ENCODE peak calls at places on chromosome X, in nine cellular contexts. S is ovary, O is left lung, Z is cardiac muscle cell, J is PC-3, I is upper lobe of right lung, A is mammary epithelial cell, V is heart right ventricle, M is dorsolateral prefrontal cortex. F is an unnamed sample.
A peak's percentile ranks its signal among the peaks of the same experiment; 100 is the strongest.

GRCh38 chrX:40531056-40531826 is 49.5 kb upstream of the ATP6AP2 start:
- DNase-seq in S (no peak), V (peak; percentile 13), J (no peak), O (no peak), Z (no peak), M (no peak), I (no peak), A (peak; percentile 51), F (no peak)

GRCh38 chrX:150602743-150603142 is 34.3 kb downstream of the MTM1 start:
- DNase-seq in O (no peak), A (no peak), S (no peak), M (no peak), J (no peak), Z (no peak), V (no peak), I (no peak), F (no peak)

GRCh38 chrX:12975670-12975965 is 708 bp downstream of the TMSB4X start:
- DNase-seq in A (no peak), I (peak; percentile 68), M (no peak), V (peak; percentile 35), S (peak; percentile 38), O (peak; percentile 83), J (peak; percentile 23), Z (peak; percentile 54), F (peak; percentile 48)

GRCh38 chrX:21708116-21708515 is 49.8 kb downstream of the SMPX start:
- DNase-seq in V (no peak), A (no peak), M (no peak), J (peak; percentile 4), Z (peak; percentile 18), O (no peak), S (no peak), I (no peak), F (no peak)

GRCh38 chrX:81336455-81337144 is 134.7 kb downstream of the SH3BGRL start:
- DNase-seq in A (no peak), O (no peak), M (no peak), Z (no peak), V (no peak), J (no peak), S (no peak), I (no peak), F (peak; percentile 19)

GRCh38 chrX:27600686-27601085 is 10.5 kb downstream of the DCAF8L2 start:
- DNase-seq in M (no peak), J (peak; percentile 75), O (no peak), I (no peak), S (no peak), Z (no peak), A (peak; percentile 71), V (no peak), F (no peak)

GRCh38 chrX:140034916-140035315 is 69.6 kb upstream of the CXorf66 start:
- DNase-seq in Z (peak; percentile 13), M (no peak), J (peak; percentile 33), V (no peak), S (no peak), O (no peak), A (no peak), I (no peak), F (no peak)

GRCh38 chrX:16848541-16848940 is 21.6 kb downstream of the RBBP7 start:
- DNase-seq in J (no peak), S (no peak), Z (no peak), A (no peak), V (no peak), I (no peak), O (no peak), M (no peak), F (no peak)

GRCh38 chrX:2741386-2741785 is 10.5 kb upstream of the XG start:
- DNase-seq in Z (no peak), M (no peak), A (no peak), V (no peak), S (no peak), J (no peak), I (no peak), O (no peak), F (no peak)

GRCh38 chrX:45714864-45715263 is 514.2 kb upstream of the DIPK2B start:
- DNase-seq in O (no peak), J (peak; percentile 97), S (no peak), A (peak; percentile 64), V (no peak), M (peak; percentile 15), Z (no peak), I (no peak), F (no peak)

GRCh38 chrX:131288188-131288587 is 918 bp downstream of the IGSF1 start:
- DNase-seq in J (no peak), M (no peak), I (no peak), A (no peak), S (no peak), O (no peak), V (no peak), Z (no peak), F (no peak)

GRCh38 chrX:115988825-115989224 is 181.7 kb upstream of the AGTR2 start:
- DNase-seq in S (no peak), I (no peak), O (no peak), Z (no peak), M (no peak), A (no peak), V (no peak), J (peak; percentile 37), F (no peak)

GRCh38 chrX:32741910-32742309 is 469.4 kb downstream of the DMD start:
- DNase-seq in A (no peak), J (no peak), M (no peak), Z (no peak), S (no peak), I (no peak), O (no peak), V (no peak), F (no peak)

GRCh38 chrX:72107320-72107719 is 24.4 kb downstream of the RTL5 start:
- DNase-seq in Z (no peak), S (no peak), V (no peak), M (no peak), A (peak; percentile 67), O (no peak), J (peak; percentile 52), I (no peak), F (no peak)

GRCh38 chrX:3807906-3808305 is 94.5 kb upstream of the PRKX start:
- DNase-seq in V (no peak), S (no peak), I (no peak), M (no peak), Z (no peak), J (no peak), O (no peak), A (no peak), F (no peak)

GRCh38 chrX:107629533-107629909 is 1.2 kb downstream of the PRPS1 start:
- DNase-seq in S (peak; percentile 28), I (no peak), O (no peak), Z (peak; percentile 42), A (peak; percentile 9), J (peak; percentile 31), V (no peak), M (no peak), F (no peak)

DNA sequence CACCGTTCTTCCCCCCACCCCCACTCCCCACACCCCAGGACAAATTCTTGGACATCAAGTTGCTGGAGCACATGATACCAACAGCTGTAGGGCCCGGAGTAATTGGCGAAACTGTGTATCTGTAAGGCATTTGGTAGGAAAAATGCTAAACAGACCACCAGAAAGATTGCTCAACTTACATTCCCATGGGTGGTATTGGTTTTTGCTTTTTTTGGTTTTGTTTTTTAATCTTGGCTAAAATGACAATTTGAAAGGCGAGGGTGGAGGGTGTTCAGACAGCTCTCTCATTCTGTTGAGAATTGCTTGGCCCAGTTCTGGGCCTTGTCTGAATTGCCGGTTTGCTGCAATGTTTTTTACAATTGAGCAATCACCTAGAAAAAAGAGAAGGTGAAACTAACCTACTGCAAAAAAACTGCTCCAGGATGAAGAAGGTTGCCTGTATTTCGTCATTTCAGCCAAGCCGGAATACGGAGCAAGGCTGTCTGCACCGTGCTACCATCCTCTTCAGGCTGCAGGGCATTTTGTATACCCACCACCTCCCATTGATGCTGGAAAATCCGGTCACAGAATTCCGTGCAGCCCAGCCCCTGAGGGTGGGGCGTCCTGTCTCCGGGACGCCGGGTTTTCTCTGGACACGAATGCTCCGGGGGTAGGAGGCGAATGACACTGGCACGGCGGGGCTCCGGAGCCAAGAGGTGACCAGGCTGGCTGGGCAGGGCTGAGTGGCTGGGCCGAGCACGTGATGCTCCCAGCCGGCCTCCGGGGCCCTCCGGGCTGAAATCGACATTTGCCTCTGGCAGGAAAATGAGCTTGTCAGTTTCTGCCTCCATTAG is at the start of gene CLCN4:
- DNase-seq in Z (peak; percentile 76), O (peak; percentile 90), M (peak; percentile 70), J (peak; percentile 74), A (no peak), I (peak; percentile 87), V (peak; percentile 71), S (peak; percentile 30), F (peak; percentile 80)
- H3K27ac ChIP-seq in Z (peak within 1 kb of the TSS; percentile 86), O (peak within 1 kb of the TSS; percentile 64), M (peak within 1 kb of the TSS; percentile 53), J (peak within 1 kb of the TSS; percentile 69), A (peak within 1 kb of the TSS; percentile 26), I (peak within 1 kb of the TSS; percentile 74), V (peak within 1 kb of the TSS; percentile 48), S (peak within 1 kb of the TSS; percentile 35), F (peak within 1 kb of the TSS; percentile 31)

GRCh38 chrX:137569470-137569891 is 3.6 kb downstream of the ZIC3 start:
- DNase-seq in O (no peak), J (no peak), A (no peak), S (no peak), M (no peak), I (no peak), Z (no peak), V (no peak), F (no peak)
- H3K27me3 ChIP-seq in O (peaks cover 87% of the 10 kb centered on the region), J (peaks cover 68% of the 10 kb centered on the region), A (peaks cover 24% of the 10 kb centered on the region), S (no peaks in the 10 kb centered on the region), M (peaks cover 92% of the 10 kb centered on the region), I (peaks cover 68% of the 10 kb centered on the region), Z (peaks cover 76% of the 10 kb centered on the region), V (peaks cover 60% of the 10 kb centered on the region), F (peaks cover 19% of the 10 kb centered on the region)

GRCh38 chrX:118484216-118484903 is 11.3 kb upstream of the DOCK11 start:
- DNase-seq in Z (no peak), I (no peak), A (no peak), V (no peak), O (no peak), S (no peak), J (peak; percentile 51), M (no peak), F (no peak)
- H3K27ac ChIP-seq in Z (no peak overlapping the region), I (no peak overlapping the region), A (no peak overlapping the region), V (no peak overlapping the region), O (peak overlapping the region; percentile 19), S (no peak overlapping the region), J (no peak overlapping the region), M (no peak overlapping the region), F (no peak overlapping the region)

GRCh38 chrX:54819201-54819600 is 11.7 kb downstream of the MAGED2 start:
- DNase-seq in Z (no peak), V (no peak), M (no peak), S (no peak), J (no peak), A (no peak), I (no peak), O (no peak), F (no peak)

GRCh38 chrX:54820737-54821136 is 13.2 kb downstream of the MAGED2 start:
- DNase-seq in V (no peak), A (no peak), O (no peak), I (no peak), S (no peak), M (no peak), Z (no peak), J (no peak), F (no peak)

GRCh38 chrX:54821310-54821709 is 13.8 kb downstream of the MAGED2 start:
- DNase-seq in A (no peak), J (no peak), Z (no peak), O (no peak), I (no peak), M (no peak), V (no peak), S (no peak), F (no peak)

GRCh38 chrX:54818221-54818620 is 10.7 kb downstream of the MAGED2 start:
- DNase-seq in Z (no peak), S (no peak), M (no peak), O (no peak), V (no peak), A (no peak), J (no peak), I (no peak), F (no peak)

GRCh38 chrX:54817220-54817820 is 9.8 kb downstream of the MAGED2 start:
- DNase-seq in M (no peak), J (no peak), V (no peak), S (no peak), I (no peak), Z (no peak), O (no peak), A (no peak), F (no peak)
- H3K27me3 ChIP-seq in M (peaks cover 7% of the 10 kb centered on the region), J (no peaks in the 10 kb centered on the region), V (no peaks in the 10 kb centered on the region), S (no peaks in the 10 kb centered on the region), I (no peaks in the 10 kb centered on the region), Z (no peaks in the 10 kb centered on the region), O (no peaks in the 10 kb centered on the region), A (peaks cover 1% of the 10 kb centered on the region), F (no peaks in the 10 kb centered on the region)